ENCODE peak calls at places on chromosomes 5 and 9, in seven cellular contexts. P, D, F, C, Z, T and R are unnamed samples.

GRCh38 chr5:112784726-112785125 is 47.0 kb downstream of the APC start:
- DNase-seq in P (no peak), D (no peak), F (no peak), C (no peak), Z (no peak), T (no peak), R (no peak)

GRCh38 chr5:138754699-138755057 is 1.5 kb downstream of the CTNNA1 start:
- DNase-seq in P (no peak), D (no peak), F (no peak), C (no peak), Z (no peak), T (peak), R (no peak)

GRCh38 chr9:72577212-72577753 is 55.9 kb downstream of the TMC1 start:
- DNase-seq in P (peak), D (no peak), F (no peak), C (no peak), Z (no peak), T (peak), R (no peak)

GRCh38 chr5:58455066-58455465 is 4.8 kb downstream of the PLK2 start:
- DNase-seq in P (no peak), D (no peak), F (no peak), C (no peak), Z (no peak), T (no peak), R (no peak)

GRCh38 chr5:180637962-180638680 is 11.3 kb downstream of the FLT4 start:
- DNase-seq in P (no peak), D (no peak), F (peak), C (peak), Z (peak), T (no peak), R (no peak)

GRCh38 chr9:119020284-119020683 is 349.0 kb downstream of the BRINP1 start:
- DNase-seq in P (no peak), D (no peak), F (no peak), C (no peak), Z (no peak), T (no peak), R (no peak)

GRCh38 chr5:143889986-143890385 is 78.0 kb downstream of the HMHB1 start:
- DNase-seq in P (no peak), D (no peak), F (no peak), C (no peak), Z (no peak), T (no peak), R (no peak)

GRCh38 chr5:118592234-118592633 is 396.1 kb downstream of the DTWD2 start:
- DNase-seq in P (no peak), D (no peak), F (no peak), C (no peak), Z (no peak), T (no peak), R (no peak)

GRCh38 chr5:103434057-103434456 is 128.5 kb downstream of the NUDT12 start:
- DNase-seq in P (no peak), D (no peak), F (no peak), C (no peak), Z (no peak), T (no peak), R (no peak)

GRCh38 chr9:98191615-98192502 is 578 bp downstream of the CORO2A start:
- DNase-seq in P (no peak), D (no peak), F (peak), C (no peak), Z (peak), T (peak), R (no peak)

GRCh38 chr5:59007460-59008063 is 424.7 kb downstream of the RAB3C start:
- DNase-seq in P (peak), D (peak), F (no peak), C (no peak), Z (no peak), T (no peak), R (no peak)

GRCh38 chr9:85744481-85744880 is 2.7 kb upstream of the AGTPBP1 start:
- DNase-seq in P (no peak), D (no peak), F (no peak), C (no peak), Z (no peak), T (no peak), R (no peak)

GRCh38 chr9:113373676-113374392 is 3.0 kb downstream of the HDHD3 start:
- DNase-seq in P (no peak), D (no peak), F (no peak), C (no peak), Z (no peak), T (no peak), R (no peak)

GRCh38 chr9:2439957-2440356 is 181.6 kb upstream of the VLDLR start:
- DNase-seq in P (no peak), D (no peak), F (no peak), C (no peak), Z (no peak), T (no peak), R (no peak)

GRCh38 chr5:116438979-116439554 is 135.6 kb downstream of the SEMA6A start:
- DNase-seq in P (no peak), D (no peak), F (no peak), C (no peak), Z (no peak), T (no peak), R (no peak)

GRCh38 chr9:74556685-74557084 is 59.5 kb downstream of the RORB start:
- DNase-seq in P (no peak), D (no peak), F (no peak), C (no peak), Z (no peak), T (peak), R (no peak)

GRCh38 chr5:8953016-8953415 is 592.9 kb downstream of the SEMA5A start:
- DNase-seq in P (no peak), D (no peak), F (no peak), C (no peak), Z (no peak), T (no peak), R (no peak)

GRCh38 chr9:99076483-99077171 is 28.3 kb upstream of the TGFBR1 start:
- DNase-seq in P (no peak), D (peak), F (no peak), C (no peak), Z (no peak), T (no peak), R (no peak)

GRCh38 chr5:143120460-143121134 is 282.9 kb downstream of the NR3C1 start:
- DNase-seq in P (no peak), D (no peak), F (no peak), C (no peak), Z (no peak), T (no peak), R (no peak)

GRCh38 chr5:167489202-167489601 is 802.2 kb upstream of the WWC1 start:
- DNase-seq in P (no peak), D (no peak), F (no peak), C (no peak), Z (no peak), T (peak), R (no peak)

GRCh38 chr5:72325566-72326297 is 5.6 kb downstream of the PTCD2 start:
- DNase-seq in P (peak), D (no peak), F (no peak), C (no peak), Z (no peak), T (peak), R (no peak)

GRCh38 chr9:81787747-81788632 is 98.6 kb upstream of the TLE1 start:
- DNase-seq in P (no peak), D (no peak), F (no peak), C (no peak), Z (no peak), T (peak), R (no peak)